ENCODE peak calls at places on chromosomes 5 and 9, in four cellular contexts. R, U, N and M are unnamed samples.
A peak's percentile ranks its signal among the peaks of the same experiment; 100 is the strongest.

GRCh38 chr5:77971965-77972544 is 195.9 kb upstream of the TBCA start:
- DNase-seq in U (no peak), R (no peak), N (no peak), M (no peak)

GRCh38 chr5:38922199-38922598 is 76.4 kb downstream of the OSMR start:
- DNase-seq in R (peak; percentile 59), U (peak; percentile 43), N (no peak), M (peak; percentile 73)

GRCh38 chr5:34916518-34916917 is 1.0 kb downstream of the BRIX1 start:
- DNase-seq in R (no peak), U (no peak), N (no peak), M (no peak)

GRCh38 chr9:34744295-34745221 is 34.6 kb upstream of the CCL21 start:
- DNase-seq in R (no peak), N (peak; percentile 74), U (no peak), M (no peak)

GRCh38 chr9:78713746-78714405 is 417.0 kb downstream of the PSAT1 start:
- DNase-seq in U (no peak), N (no peak), R (no peak), M (no peak)

GRCh38 chr9:118940477-118940876 is 428.8 kb downstream of the BRINP1 start:
- DNase-seq in N (no peak), R (no peak), U (no peak), M (no peak)

GRCh38 chr5:140181002-140181483 is 6.1 kb downstream of the CYSTM1 start:
- DNase-seq in N (no peak), R (no peak), U (no peak), M (no peak)

GRCh38 chr9:99663297-99663696 is 158.4 kb upstream of the NR4A3 start:
- DNase-seq in N (no peak), R (no peak), U (no peak), M (no peak)

GRCh38 chr9:102631559-102631958 is 363.6 kb upstream of the CYLC2 start:
- DNase-seq in R (no peak), U (no peak), N (no peak), M (no peak)

GRCh38 chr9:113600871-113601545 is 137.5 kb downstream of the RGS3 start:
- DNase-seq in R (no peak), N (peak; percentile 69), U (no peak), M (no peak)

GRCh38 chr5:157371655-157372471 is 88.2 kb upstream of the NIPAL4 start:
- DNase-seq in N (no peak), U (no peak), R (no peak), M (no peak)

GRCh38 chr9:72299017-72299603 is 65.9 kb downstream of the ZFAND5 start:
- DNase-seq in N (no peak), R (no peak), U (no peak), M (no peak)

GRCh38 chr5:74201334-74202081 is 439.0 kb downstream of the ENC1 start:
- DNase-seq in N (no peak), R (no peak), U (no peak), M (no peak)

GRCh38 chr5:176845392-176845713 is 35.0 kb downstream of the UNC5A start:
- DNase-seq in U (no peak), N (no peak), R (no peak), M (no peak)

GRCh38 chr9:2411459-2412215 is 209.9 kb upstream of the VLDLR start:
- DNase-seq in N (no peak), R (no peak), U (no peak), M (no peak)